ENCODE peak calls at places on chromosomes 1 and 21, in ten cellular contexts. One of them, this sample, is unnamed.
A peak's percentile ranks its signal among the peaks of the same experiment; 100 is the strongest.

GRCh38 chr21:38181101-38181500 is 75.7 kb upstream of the KCNJ15 start:
- DNase-seq in hippocampal formation: no peak
- DNase-seq in breast epithelium: no peak
- DNase-seq in RPMI7951: peak; percentile 77
- DNase-seq in EH: peak; percentile 72
- DNase-seq in HuH-7.5: no peak
- DNase-seq in pancreas: no peak
- DNase-seq in activated naive CD4-positive, alpha-beta T cell: no peak
- DNase-seq in RCC 7860: no peak
- DNase-seq in foreskin fibroblast: peak; percentile 61
- DNase-seq in this sample: peak; percentile 59

GRCh38 chr1:223419115-223419514 is 25.9 kb downstream of the CCDC185 start:
- DNase-seq in hippocampal formation: no peak
- DNase-seq in breast epithelium: no peak
- DNase-seq in RPMI7951: no peak
- DNase-seq in EH: no peak
- DNase-seq in HuH-7.5: no peak
- DNase-seq in pancreas: no peak
- DNase-seq in activated naive CD4-positive, alpha-beta T cell: no peak
- DNase-seq in RCC 7860: no peak
- DNase-seq in foreskin fibroblast: no peak
- DNase-seq in this sample: no peak

GRCh38 chr1:26555550-26555981 is 26.0 kb downstream of the RPS6KA1 start:
- DNase-seq in hippocampal formation: peak; percentile 96
- DNase-seq in breast epithelium: peak; percentile 68
- DNase-seq in RPMI7951: peak; percentile 97
- DNase-seq in EH: no peak
- DNase-seq in HuH-7.5: no peak
- DNase-seq in pancreas: no peak
- DNase-seq in activated naive CD4-positive, alpha-beta T cell: no peak
- DNase-seq in RCC 7860: peak; percentile 19
- DNase-seq in foreskin fibroblast: no peak
- DNase-seq in this sample: no peak

GRCh38 chr21:45827881-45828579 is 153.5 kb upstream of the COL6A1 start:
- DNase-seq in hippocampal formation: no peak
- DNase-seq in breast epithelium: no peak
- DNase-seq in RPMI7951: no peak
- DNase-seq in EH: no peak
- DNase-seq in HuH-7.5: no peak
- DNase-seq in pancreas: no peak
- DNase-seq in activated naive CD4-positive, alpha-beta T cell: no peak
- DNase-seq in RCC 7860: no peak
- DNase-seq in foreskin fibroblast: no peak
- DNase-seq in this sample: no peak

GRCh38 chr1:29343908-29344307 is 107.6 kb downstream of the PTPRU start:
- DNase-seq in hippocampal formation: no peak
- DNase-seq in breast epithelium: no peak
- DNase-seq in RPMI7951: no peak
- DNase-seq in EH: no peak
- DNase-seq in HuH-7.5: no peak
- DNase-seq in pancreas: no peak
- DNase-seq in activated naive CD4-positive, alpha-beta T cell: no peak
- DNase-seq in RCC 7860: no peak
- DNase-seq in foreskin fibroblast: no peak
- DNase-seq in this sample: no peak

GRCh38 chr1:8145525-8145924 is 119.4 kb upstream of the ERRFI1 start:
- DNase-seq in hippocampal formation: no peak
- DNase-seq in breast epithelium: no peak
- DNase-seq in RPMI7951: peak; percentile 83
- DNase-seq in EH: no peak
- DNase-seq in HuH-7.5: no peak
- DNase-seq in pancreas: no peak
- DNase-seq in activated naive CD4-positive, alpha-beta T cell: no peak
- DNase-seq in RCC 7860: peak; percentile 49
- DNase-seq in foreskin fibroblast: no peak
- DNase-seq in this sample: no peak

GRCh38 chr1:30919025-30919881 is 10.7 kb upstream of the SDC3 start:
- DNase-seq in hippocampal formation: no peak
- DNase-seq in breast epithelium: no peak
- DNase-seq in RPMI7951: peak; percentile 92
- DNase-seq in EH: peak; percentile 64
- DNase-seq in HuH-7.5: no peak
- DNase-seq in pancreas: no peak
- DNase-seq in activated naive CD4-positive, alpha-beta T cell: no peak
- DNase-seq in RCC 7860: peak; percentile 58
- DNase-seq in foreskin fibroblast: peak; percentile 70
- DNase-seq in this sample: peak; percentile 39

GRCh38 chr21:32690085-32690484 is 37.7 kb downstream of the SYNJ1 start:
- DNase-seq in hippocampal formation: no peak
- DNase-seq in breast epithelium: no peak
- DNase-seq in RPMI7951: no peak
- DNase-seq in EH: no peak
- DNase-seq in HuH-7.5: no peak
- DNase-seq in pancreas: no peak
- DNase-seq in activated naive CD4-positive, alpha-beta T cell: no peak
- DNase-seq in RCC 7860: no peak
- DNase-seq in foreskin fibroblast: no peak
- DNase-seq in this sample: no peak

GRCh38 chr1:110643886-110644285 is 30.9 kb downstream of the KCNA3 start:
- DNase-seq in hippocampal formation: no peak
- DNase-seq in breast epithelium: no peak
- DNase-seq in RPMI7951: no peak
- DNase-seq in EH: no peak
- DNase-seq in HuH-7.5: no peak
- DNase-seq in pancreas: no peak
- DNase-seq in activated naive CD4-positive, alpha-beta T cell: no peak
- DNase-seq in RCC 7860: no peak
- DNase-seq in foreskin fibroblast: no peak
- DNase-seq in this sample: no peak